ENCODE peak calls at places on chromosomes 7 and 10, in four cellular contexts. One of them, this sample, is unnamed.

GRCh38 chr7:44489955-44490350 is 505 bp downstream of the NUDCD3 start:
- DNase-seq in H1: no peak
- DNase-seq in K562: peak
- DNase-seq in HepG2: no peak
- DNase-seq in this sample: peak

GRCh38 chr10:92619368-92619767 is 26.4 kb downstream of the KIF11 start:
- DNase-seq in HepG2: no peak
- DNase-seq in H1: no peak
- DNase-seq in K562: no peak
- DNase-seq in this sample: no peak

GRCh38 chr10:24966962-24967361 is 14.6 kb upstream of the PRTFDC1 start:
- DNase-seq in HepG2: no peak
- DNase-seq in K562: no peak
- DNase-seq in H1: no peak
- DNase-seq in this sample: no peak

GRCh38 chr7:37420931-37421330 is 27.7 kb downstream of the ELMO1 start:
- DNase-seq in HepG2: no peak
- DNase-seq in H1: no peak
- DNase-seq in K562: no peak
- DNase-seq in this sample: no peak

GRCh38 chr10:27390681-27391080 is 113.4 kb upstream of the RAB18 start:
- DNase-seq in K562: no peak
- DNase-seq in H1: no peak
- DNase-seq in HepG2: no peak
- DNase-seq in this sample: no peak

GRCh38 chr10:88150338-88150737 is 286.9 kb downstream of the PTEN start:
- DNase-seq in K562: no peak
- DNase-seq in H1: no peak
- DNase-seq in HepG2: no peak
- DNase-seq in this sample: peak

GRCh38 chr7:134856141-134856540 is 76.7 kb downstream of the CALD1 start:
- DNase-seq in HepG2: no peak
- DNase-seq in H1: no peak
- DNase-seq in K562: no peak
- DNase-seq in this sample: no peak

GRCh38 chr10:93718937-93719725 is 16.7 kb upstream of the FRA10AC1 start:
- DNase-seq in HepG2: no peak
- DNase-seq in H1: no peak
- DNase-seq in K562: no peak
- DNase-seq in this sample: no peak

GRCh38 chr10:18563003-18563726 is 88.2 kb downstream of the NSUN6 start:
- DNase-seq in HepG2: no peak
- DNase-seq in K562: no peak
- DNase-seq in H1: no peak
- DNase-seq in this sample: no peak

GRCh38 chr10:48603421-48604038 is 1.3 kb downstream of the ARHGAP22 start:
- DNase-seq in HepG2: no peak
- DNase-seq in H1: no peak
- DNase-seq in K562: no peak
- DNase-seq in this sample: no peak

GRCh38 chr10:100996678-100997363 is 2.8 kb upstream of the LZTS2 start:
- DNase-seq in H1: no peak
- DNase-seq in K562: peak
- DNase-seq in HepG2: no peak
- DNase-seq in this sample: peak

GRCh38 chr7:21911341-21911875 is 34.3 kb downstream of the CDCA7L start:
- DNase-seq in HepG2: no peak
- DNase-seq in K562: no peak
- DNase-seq in H1: no peak
- DNase-seq in this sample: no peak

GRCh38 chr10:4093438-4093837 is 308.4 kb upstream of the KLF6 start:
- DNase-seq in HepG2: no peak
- DNase-seq in K562: no peak
- DNase-seq in H1: no peak
- DNase-seq in this sample: no peak

GRCh38 chr7:128954830-128955797 is 17.4 kb downstream of the IRF5 start:
- DNase-seq in HepG2: no peak
- DNase-seq in H1: no peak
- DNase-seq in K562: no peak
- DNase-seq in this sample: no peak

GRCh38 chr7:92782855-92783254 is 53.5 kb downstream of the CDK6 start:
- DNase-seq in HepG2: no peak
- DNase-seq in H1: no peak
- DNase-seq in K562: no peak
- DNase-seq in this sample: no peak

GRCh38 chr7:92782236-92782635 is 54.1 kb downstream of the CDK6 start:
- DNase-seq in H1: no peak
- DNase-seq in K562: no peak
- DNase-seq in HepG2: no peak
- DNase-seq in this sample: no peak

GRCh38 chr7:92781117-92781720 is 55.2 kb downstream of the CDK6 start:
- DNase-seq in H1: no peak
- DNase-seq in HepG2: peak
- DNase-seq in K562: no peak
- DNase-seq in this sample: peak

GRCh38 chr7:92777993-92778392 is 58.4 kb downstream of the CDK6 start:
- DNase-seq in H1: no peak
- DNase-seq in HepG2: no peak
- DNase-seq in K562: no peak
- DNase-seq in this sample: no peak

DNA sequence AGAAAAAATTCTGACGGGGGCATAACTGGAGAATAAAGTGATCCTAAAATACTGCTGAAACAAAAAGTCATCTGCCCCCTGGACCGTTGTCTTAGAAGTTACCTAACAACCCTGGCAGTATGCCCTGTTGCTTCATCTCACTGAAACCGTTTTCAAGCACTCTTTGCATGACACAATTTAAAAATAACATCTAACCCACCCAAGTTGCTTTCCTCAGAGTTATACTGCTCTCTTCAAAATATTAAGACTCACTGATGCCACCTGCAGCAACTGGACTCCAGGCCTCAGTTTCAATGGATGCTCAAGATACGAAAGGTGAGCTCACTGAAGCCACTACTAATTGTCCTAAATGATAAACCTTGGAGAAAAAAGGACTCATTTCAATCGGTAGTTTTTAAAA is 57.4 kb downstream of the CDK6 start:
- DNase-seq in H1: no peak
- DNase-seq in HepG2: no peak
- DNase-seq in K562: no peak
- DNase-seq in this sample: peak
- TF ChIP-seq CTCF in H1: no peak
- TF ChIP-seq CTCF in HepG2: no peak
- TF ChIP-seq CTCF in K562: no peak
- TF ChIP-seq CTCF in this sample: peak

DNA sequence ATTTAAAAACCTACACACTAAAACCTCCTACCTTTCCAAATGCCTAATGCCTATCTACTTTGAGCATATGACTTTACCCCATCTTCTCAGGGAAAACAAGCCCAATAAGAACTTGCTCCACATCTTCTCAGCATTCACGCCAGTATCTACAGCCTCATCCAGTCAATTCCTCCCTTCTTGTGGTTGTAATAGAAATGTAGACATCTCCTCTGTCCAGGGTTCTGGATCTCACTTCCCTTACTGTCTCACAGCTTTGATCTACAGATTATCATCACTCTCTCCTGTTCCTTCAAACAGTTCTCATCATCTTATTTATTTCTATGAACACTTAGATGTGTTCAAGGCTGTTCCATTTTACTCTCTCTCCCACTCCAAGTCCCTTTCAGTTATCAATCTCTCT is 70.4 kb upstream of the NOBOX start:
- DNase-seq in HepG2: no peak
- DNase-seq in H1: no peak
- DNase-seq in K562: no peak
- DNase-seq in this sample: no peak
- TF ChIP-seq PHF8 in HepG2: no peak
- TF ChIP-seq PHF8 in H1: no peak
- TF ChIP-seq PHF8 in K562: no peak
- TF ChIP-seq PHF8 in this sample: no peak

GRCh38 chr7:34091330-34091917 is 186.1 kb downstream of the BMPER start:
- DNase-seq in K562: no peak
- DNase-seq in H1: no peak
- DNase-seq in HepG2: peak
- DNase-seq in this sample: no peak
- TF ChIP-seq CTCF in K562: peak
- TF ChIP-seq CTCF in H1: no peak
- TF ChIP-seq CTCF in HepG2: peak
- TF ChIP-seq CTCF in this sample: peak

GRCh38 chr10:89302628-89303027 is 782 bp downstream of the IFIT2 start:
- DNase-seq in K562: no peak
- DNase-seq in H1: no peak
- DNase-seq in HepG2: no peak
- DNase-seq in this sample: no peak

GRCh38 chr10:89299031-89299430 is 2.8 kb upstream of the IFIT2 start:
- DNase-seq in K562: no peak
- DNase-seq in HepG2: no peak
- DNase-seq in H1: no peak
- DNase-seq in this sample: no peak

GRCh38 chr10:89303161-89303560 is 1.3 kb downstream of the IFIT2 start:
- DNase-seq in K562: no peak
- DNase-seq in H1: no peak
- DNase-seq in HepG2: no peak
- DNase-seq in this sample: no peak

GRCh38 chr10:89301721-89302445 is at the start of gene IFIT2:
- DNase-seq in H1: no peak
- DNase-seq in HepG2: peak
- DNase-seq in K562: peak
- DNase-seq in this sample: peak

DNA sequence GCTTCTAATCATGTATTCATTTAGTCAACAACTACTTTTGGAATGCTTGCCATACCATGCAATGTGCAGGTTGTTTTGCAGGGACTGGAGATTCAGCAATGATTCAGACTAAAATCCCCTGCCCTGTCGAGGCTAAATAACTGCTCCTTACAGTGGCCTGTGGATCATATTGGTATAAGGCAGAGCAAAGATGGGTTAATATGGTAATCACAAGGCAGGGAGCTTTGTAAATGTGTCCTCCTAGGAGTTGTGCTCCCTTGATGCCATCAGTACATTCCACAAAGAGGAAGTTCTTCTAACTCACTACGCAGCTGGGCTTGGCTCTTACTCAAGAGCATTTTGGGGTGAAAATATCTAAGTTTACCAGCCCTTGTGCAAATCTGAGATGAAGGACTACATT is 615 bp upstream of the IFIT2 start:
- DNase-seq in K562: no peak
- DNase-seq in HepG2: no peak
- DNase-seq in H1: no peak
- DNase-seq in this sample: no peak
- TF ChIP-seq PHF8 in K562: no peak
- TF ChIP-seq PHF8 in HepG2: no peak
- TF ChIP-seq PHF8 in H1: no peak
- TF ChIP-seq PHF8 in this sample: no peak

GRCh38 chr10:110569736-110570135 is 2.2 kb downstream of the SMC3 start:
- DNase-seq in H1: no peak
- DNase-seq in K562: no peak
- DNase-seq in HepG2: peak
- DNase-seq in this sample: no peak

GRCh38 chr10:110566472-110567200 is 859 bp upstream of the SMC3 start:
- DNase-seq in HepG2: no peak
- DNase-seq in H1: no peak
- DNase-seq in K562: peak
- DNase-seq in this sample: no peak

GRCh38 chr10:110568055-110568735 is 700 bp downstream of the SMC3 start:
- DNase-seq in H1: no peak
- DNase-seq in HepG2: peak
- DNase-seq in K562: peak
- DNase-seq in this sample: peak

GRCh38 chr10:110569120-110569519 is 1.6 kb downstream of the SMC3 start:
- DNase-seq in HepG2: no peak
- DNase-seq in K562: no peak
- DNase-seq in H1: no peak
- DNase-seq in this sample: no peak

GRCh38 chr10:110567201-110568054 is at the start of gene SMC3:
- DNase-seq in K562: peak
- DNase-seq in HepG2: peak
- DNase-seq in H1: peak
- DNase-seq in this sample: peak
- TF ChIP-seq CTCF in K562: no peak
- TF ChIP-seq CTCF in HepG2: peak
- TF ChIP-seq CTCF in H1: no peak
- TF ChIP-seq CTCF in this sample: no peak

DNA sequence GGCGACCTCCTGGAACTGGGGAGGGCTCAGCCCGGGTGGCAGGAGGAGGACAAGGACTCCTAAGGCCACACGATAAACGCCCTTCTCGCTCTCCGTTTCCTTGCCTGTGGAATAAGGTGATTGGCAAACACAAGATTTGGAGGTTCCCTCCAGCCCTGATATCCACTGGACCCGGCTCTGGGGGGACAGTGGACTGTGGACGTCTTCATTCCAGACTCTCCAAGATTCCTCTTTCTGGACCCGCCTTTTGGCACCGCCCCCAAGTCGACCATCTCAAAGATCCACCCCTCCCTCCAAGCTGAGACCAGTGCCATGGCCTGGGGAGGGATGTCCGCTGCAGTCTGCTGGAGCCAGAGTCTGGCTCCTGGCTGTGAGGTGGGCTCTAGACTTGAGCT is 23.6 kb downstream of the ZNF783 start:
- DNase-seq in HepG2: no peak
- DNase-seq in K562: no peak
- DNase-seq in H1: no peak
- DNase-seq in this sample: peak
- TF ChIP-seq PHF8 in HepG2: no peak
- TF ChIP-seq PHF8 in K562: no peak
- TF ChIP-seq PHF8 in H1: no peak
- TF ChIP-seq PHF8 in this sample: no peak

GRCh38 chr10:61701055-61701705 is 38.5 kb downstream of the CABCOCO1 start:
- DNase-seq in K562: no peak
- DNase-seq in HepG2: no peak
- DNase-seq in H1: no peak
- DNase-seq in this sample: no peak
- TF ChIP-seq CTCF in K562: no peak
- TF ChIP-seq CTCF in HepG2: no peak
- TF ChIP-seq CTCF in H1: no peak
- TF ChIP-seq CTCF in this sample: no peak

DNA sequence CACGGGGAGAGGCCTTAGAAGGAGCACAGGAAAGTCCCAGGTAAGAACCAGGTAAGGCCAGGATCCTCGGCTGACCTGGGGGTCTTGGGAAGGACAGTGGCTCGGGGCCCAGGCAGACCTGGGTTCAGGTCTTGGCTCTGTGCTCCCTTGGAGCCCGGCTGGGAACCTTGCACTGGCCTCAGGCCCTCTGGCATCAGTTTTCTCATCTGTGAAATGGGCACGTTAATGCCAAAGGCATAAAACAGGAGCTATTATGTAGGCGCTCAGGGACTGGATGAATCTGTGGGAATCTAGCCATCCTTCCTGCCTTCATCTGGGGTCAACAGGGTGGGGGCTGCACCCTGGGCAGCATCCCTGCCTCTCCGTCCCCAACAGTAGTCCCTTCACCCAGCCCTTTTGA is 8.3 kb upstream of the SLC29A4 start:
- DNase-seq in HepG2: no peak
- DNase-seq in K562: no peak
- DNase-seq in H1: no peak
- DNase-seq in this sample: no peak
- TF ChIP-seq PHF8 in HepG2: no peak
- TF ChIP-seq PHF8 in K562: no peak
- TF ChIP-seq PHF8 in H1: no peak
- TF ChIP-seq PHF8 in this sample: no peak

This sample was measured in A549.